ENCODE peak calls at places on chromosomes 4 and X, in ten cellular contexts. F is suprapubic skin, J is transverse colon, C is SK-N-MC, R is GM23338, Y is stomach, X is vagina, P is breast epithelium, D is GM12892, M is HL-60. W is an unnamed sample.
A peak's percentile ranks its signal among the peaks of the same experiment; 100 is the strongest.

GRCh38 chr4:151117371-151117962 is 18.0 kb downstream of the RPS3A start:
- DNase-seq in M (peak; percentile 57), X (no peak), F (no peak), Y (peak; percentile 59), D (peak; percentile 30), J (peak; percentile 63), C (peak; percentile 64), P (peak; percentile 30), R (peak; percentile 88), W (peak; percentile 39)

GRCh38 chr4:134906404-134907023 is 704.9 kb upstream of the PABPC4L start:
- DNase-seq in R (peak; percentile 70), J (no peak), X (no peak), M (no peak), Y (no peak), P (no peak), F (no peak), D (no peak), C (no peak), W (no peak)

GRCh38 chr4:56731857-56732256 is 50.8 kb upstream of the HOPX start:
- DNase-seq in M (peak; percentile 37), F (no peak), P (no peak), X (no peak), C (no peak), J (peak; percentile 53), R (peak; percentile 21), Y (no peak), D (no peak), W (no peak)

GRCh38 chr4:151331276-151332042 is 6.1 kb upstream of the SH3D19 start:
- DNase-seq in C (no peak), P (no peak), D (no peak), M (no peak), X (no peak), J (no peak), R (no peak), F (no peak), Y (no peak), W (no peak)

GRCh38 chrX:151701531-151701930 is 6.3 kb downstream of the PRRG3 start:
- DNase-seq in D (no peak), M (no peak), C (no peak), P (no peak), X (no peak), J (no peak), F (no peak), R (no peak), Y (no peak), W (no peak)

GRCh38 chr4:95732061-95732460 is 107.8 kb upstream of the PDHA2 start:
- DNase-seq in P (no peak), X (no peak), F (no peak), D (no peak), M (no peak), Y (no peak), R (no peak), C (no peak), J (no peak), W (no peak)

GRCh38 chr4:174089711-174090110 is 193.8 kb downstream of the FBXO8 start:
- DNase-seq in X (no peak), C (no peak), F (no peak), R (no peak), J (no peak), Y (no peak), P (no peak), M (no peak), D (no peak), W (no peak)

GRCh38 chr4:80322716-80323115 is 12.8 kb upstream of the CFAP299 start:
- DNase-seq in F (no peak), D (no peak), J (no peak), R (no peak), X (no peak), Y (no peak), C (no peak), M (no peak), P (no peak), W (no peak)

GRCh38 chrX:153861147-153861546 is 24.8 kb downstream of the L1CAM start:
- DNase-seq in P (no peak), J (peak; percentile 37), C (no peak), F (no peak), X (no peak), D (no peak), R (no peak), M (no peak), Y (no peak), W (no peak)

GRCh38 chr4:183356173-183356825 is 34.1 kb upstream of the CLDN24 start:
- DNase-seq in Y (peak; percentile 18), D (no peak), J (no peak), X (no peak), M (no peak), P (no peak), F (no peak), C (no peak), R (no peak), W (no peak)

GRCh38 chrX:102765794-102766193 is 45.3 kb downstream of the GPRASP3 start:
- DNase-seq in R (no peak), P (no peak), Y (no peak), C (no peak), D (no peak), J (peak; percentile 24), M (no peak), F (no peak), X (no peak), W (no peak)

GRCh38 chrX:31706456-31706855 is 634.6 kb upstream of the FTHL17 start:
- DNase-seq in M (no peak), C (no peak), P (no peak), R (no peak), D (no peak), X (no peak), F (no peak), J (no peak), Y (no peak), W (no peak)

GRCh38 chrX:13721371-13721770 is 13.0 kb downstream of the TRAPPC2 start:
- DNase-seq in C (no peak), F (no peak), M (no peak), J (no peak), P (no peak), Y (no peak), X (no peak), D (no peak), R (no peak), W (no peak)

GRCh38 chr4:138510053-138510452 is 267.9 kb upstream of the SLC7A11 start:
- DNase-seq in D (no peak), M (no peak), P (no peak), R (no peak), C (no peak), X (no peak), F (no peak), Y (no peak), J (no peak), W (no peak)

GRCh38 chr4:125368161-125368560 is 53.4 kb downstream of the FAT4 start:
- DNase-seq in D (no peak), R (no peak), P (no peak), X (no peak), C (peak; percentile 70), M (no peak), Y (no peak), F (no peak), J (no peak), W (no peak)

GRCh38 chr4:80138556-80139538 is 58.5 kb upstream of the PRDM8 start:
- DNase-seq in X (no peak), M (peak; percentile 64), C (no peak), P (no peak), Y (no peak), R (no peak), D (no peak), J (peak; percentile 8), F (no peak), W (peak; percentile 9)

GRCh38 chr4:87054900-87055299 is 120.1 kb downstream of the AFF1 start:
- DNase-seq in X (no peak), F (no peak), R (no peak), Y (no peak), J (no peak), M (no peak), P (no peak), D (no peak), C (no peak), W (no peak)

GRCh38 chr4:25814323-25814722 is 48.5 kb downstream of the SEL1L3 start:
- DNase-seq in D (no peak), Y (peak; percentile 34), C (no peak), F (no peak), R (no peak), P (no peak), M (no peak), J (peak; percentile 19), X (no peak), W (no peak)
- TF ChIP-seq POLR2AphosphoS5 in D (no peak), Y (no peak), C (no peak), F (no peak), R (no peak), P (no peak), M (no peak), J (no peak), X (no peak), W (no peak)

GRCh38 chrX:111008126-111008525 is 87.9 kb upstream of the PAK3 start:
- DNase-seq in P (no peak), F (no peak), M (no peak), R (no peak), J (no peak), Y (no peak), D (no peak), X (no peak), C (no peak), W (no peak)
- TF ChIP-seq POLR2AphosphoS5 in P (no peak), F (no peak), M (no peak), R (no peak), J (no peak), Y (no peak), D (no peak), X (no peak), C (no peak), W (no peak)

GRCh38 chr4:88283661-88284377 is 542 bp downstream of the PPM1K start:
- DNase-seq in R (peak; percentile 78), J (peak; percentile 61), X (no peak), D (peak; percentile 31), Y (peak; percentile 56), F (peak; percentile 86), C (no peak), P (peak; percentile 52), M (peak; percentile 43), W (peak; percentile 35)
- TF ChIP-seq POLR2AphosphoS5 in R (no peak), J (no peak), X (no peak), D (no peak), Y (no peak), F (no peak), C (no peak), P (peak; percentile 33), M (no peak), W (peak; percentile 8)

DNA sequence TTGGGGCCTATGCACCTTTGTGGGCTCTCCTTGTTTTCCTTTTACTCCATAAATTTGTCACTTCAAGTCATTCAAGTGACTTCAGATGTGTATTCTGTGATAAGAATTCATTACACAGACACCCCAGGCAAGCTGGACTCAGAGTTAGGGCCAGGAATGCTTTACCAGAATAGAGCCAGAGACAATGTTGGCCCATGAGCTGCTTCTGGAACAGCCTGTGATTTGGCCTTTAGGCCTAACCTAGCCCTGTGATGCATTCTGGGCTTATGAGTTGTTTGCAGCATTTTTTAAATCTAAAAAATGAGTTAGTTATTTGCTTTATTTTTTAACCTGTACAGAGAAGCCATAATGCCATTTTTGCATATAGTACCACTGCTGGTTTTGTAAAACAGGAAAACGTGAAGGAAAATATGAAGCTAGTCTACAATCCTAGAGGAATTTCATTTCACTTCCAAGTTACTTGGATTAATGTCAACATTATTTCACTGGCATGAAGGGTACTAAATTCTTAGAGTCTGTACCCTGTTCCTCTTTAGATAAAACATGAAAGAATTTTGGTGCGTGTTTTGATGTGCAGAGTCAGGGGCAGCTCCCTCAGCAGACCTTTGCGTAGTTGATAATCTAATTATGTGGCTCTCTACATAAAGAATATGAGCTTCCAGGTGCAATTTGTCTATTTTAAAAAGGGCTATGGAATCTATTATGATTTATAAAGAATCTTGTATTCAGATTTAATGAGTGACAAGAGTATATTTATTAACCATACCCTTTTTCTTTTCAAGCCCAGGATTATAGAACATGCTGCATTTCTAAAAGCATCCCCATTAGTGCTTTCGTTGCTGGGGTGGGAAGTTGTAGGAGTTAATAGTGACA is 84.7 kb downstream of the ARHGAP10 start:
- DNase-seq in J (no peak), R (no peak), X (no peak), D (no peak), P (no peak), M (no peak), F (no peak), Y (no peak), C (no peak), W (no peak)
- TF ChIP-seq POLR2AphosphoS5 in J (no peak), R (no peak), X (peak; percentile 63), D (no peak), P (no peak), M (no peak), F (no peak), Y (no peak), C (no peak), W (no peak)

W was measured in GM12891.